ENCODE peak calls at places on chromosome 15, in eight cellular contexts. F is GM03348, G is mucosa of gallbladder, R is Panc1, Q is GM23248, D is GM12891, K is cardiac muscle cell, Z is A549. M is an unnamed sample.

GRCh38 chr15:70430029-70430428 is 332.3 kb upstream of the TLE3 start:
- DNase-seq in F (peak), G (no peak), R (no peak), Q (peak), D (no peak), K (peak), Z (peak), M (no peak)

GRCh38 chr15:98035134-98035533 is 74.6 kb downstream of the ARRDC4 start:
- DNase-seq in F (no peak), G (no peak), R (no peak), Q (no peak), D (no peak), K (no peak), Z (no peak), M (no peak)

GRCh38 chr15:80635953-80636352 is 59.2 kb upstream of the ABHD17C start:
- DNase-seq in F (no peak), G (peak), R (no peak), Q (no peak), D (no peak), K (peak), Z (no peak), M (no peak)

GRCh38 chr15:74010929-74011540 is 16.5 kb downstream of the PML start:
- DNase-seq in F (peak), G (no peak), R (no peak), Q (peak), D (no peak), K (peak), Z (no peak), M (no peak)

GRCh38 chr15:45588199-45588910 is 1.2 kb downstream of the BLOC1S6 start:
- DNase-seq in F (no peak), G (no peak), R (no peak), Q (peak), D (no peak), K (peak), Z (no peak), M (no peak)

GRCh38 chr15:70762469-70763119 is 764 bp downstream of the UACA start:
- DNase-seq in F (peak), G (peak), R (no peak), Q (peak), D (no peak), K (peak), Z (peak), M (peak)

GRCh38 chr15:56918907-56919707 is 663 bp downstream of the TCF12 start:
- DNase-seq in F (peak), G (peak), R (no peak), Q (peak), D (peak), K (peak), Z (peak), M (peak)

GRCh38 chr15:28979208-28979891 is 93.6 kb downstream of the APBA2 start:
- DNase-seq in F (no peak), G (no peak), R (no peak), Q (no peak), D (no peak), K (no peak), Z (no peak), M (no peak)

GRCh38 chr15:68819451-68820204 is 1.1 kb downstream of the ANP32A start:
- DNase-seq in F (peak), G (peak), R (no peak), Q (peak), D (no peak), K (peak), Z (peak), M (peak)

GRCh38 chr15:25408428-25408827 is 30.4 kb downstream of the UBE3A start:
- DNase-seq in F (peak), G (no peak), R (no peak), Q (peak), D (no peak), K (peak), Z (no peak), M (no peak)

GRCh38 chr15:51342249-51342999 is 969 bp downstream of the GLDN start:
- DNase-seq in F (no peak), G (no peak), R (no peak), Q (peak), D (no peak), K (no peak), Z (no peak), M (no peak)

GRCh38 chr15:60004019-60004845 is at the start of gene FOXB1:
- DNase-seq in F (no peak), G (no peak), R (no peak), Q (no peak), D (no peak), K (no peak), Z (no peak), M (peak)

GRCh38 chr15:34324933-34325332 is 12.6 kb downstream of the SLC12A6 start:
- DNase-seq in F (no peak), G (no peak), R (no peak), Q (no peak), D (no peak), K (no peak), Z (no peak), M (no peak)

M was measured in GM13976.